ENCODE peak calls at places on chromosomes 5 and 9, in five cellular contexts. G is HL-60, J is transverse colon, O is GM12892, V is stomach. W is an unnamed sample.

GRCh38 chr9:133560311-133560710 is 25.8 kb downstream of the ADAMTSL2 start:
- DNase-seq in G (no peak), J (no peak), O (no peak), V (peak; percentile 76), W (no peak)

GRCh38 chr5:102792705-102793104 is 37.6 kb downstream of the PAM start:
- DNase-seq in G (no peak), J (no peak), O (no peak), V (no peak), W (no peak)

GRCh38 chr9:91164724-91165520 is 196.8 kb downstream of the AUH start:
- DNase-seq in G (peak; percentile 85), J (peak; percentile 87), O (no peak), V (peak; percentile 79), W (no peak)

GRCh38 chr5:128403350-128403749 is 134.7 kb downstream of the FBN2 start:
- DNase-seq in G (no peak), J (no peak), O (no peak), V (no peak), W (no peak)

GRCh38 chr9:94514722-94515121 is 40.2 kb upstream of the PCAT7 start:
- DNase-seq in G (no peak), J (no peak), O (no peak), V (no peak), W (no peak)

GRCh38 chr5:181191526-181192336 is 13.3 kb downstream of the TRIM7 start:
- DNase-seq in G (peak; percentile 95), J (peak; percentile 97), O (peak; percentile 89), V (peak; percentile 97), W (peak; percentile 100)

GRCh38 chr9:122383992-122384461 is 13.2 kb downstream of the PTGS1 start:
- DNase-seq in G (no peak), J (no peak), O (no peak), V (no peak), W (no peak)

GRCh38 chr9:137027369-137028012 is 546 bp downstream of the ABCA2 start:
- DNase-seq in G (no peak), J (no peak), O (no peak), V (no peak), W (no peak)

GRCh38 chr9:105173306-105173705 is 71.1 kb upstream of the SLC44A1 start:
- DNase-seq in G (no peak), J (no peak), O (no peak), V (no peak), W (no peak)

GRCh38 chr5:33011803-33012202 is 300.7 kb downstream of the NPR3 start:
- DNase-seq in G (no peak), J (no peak), O (no peak), V (no peak), W (no peak)

GRCh38 chr5:144703776-144704175 is 533.1 kb downstream of the KCTD16 start:
- DNase-seq in G (no peak), J (no peak), O (no peak), V (no peak), W (no peak)

GRCh38 chr9:761155-761792 is 80.2 kb upstream of the DMRT1 start:
- DNase-seq in G (no peak), J (no peak), O (no peak), V (no peak), W (no peak)

GRCh38 chr5:78157001-78157400 is 137.5 kb downstream of the AP3B1 start:
- DNase-seq in G (no peak), J (no peak), O (no peak), V (no peak), W (no peak)

GRCh38 chr5:174371600-174372094 is 326.1 kb downstream of the NSG2 start:
- DNase-seq in G (no peak), J (no peak), O (no peak), V (no peak), W (no peak)
- TF ChIP-seq POLR2AphosphoS5 in G (no peak), J (no peak), O (no peak), V (no peak), W (no peak)

GRCh38 chr5:59709346-59709821 is 184.1 kb downstream of the PDE4D start:
- DNase-seq in G (no peak), J (no peak), O (no peak), V (no peak), W (no peak)
- TF ChIP-seq POLR2AphosphoS5 in G (no peak), J (no peak), O (no peak), V (no peak), W (no peak)

GRCh38 chr5:162128117-162128516 is 60.5 kb downstream of the GABRG2 start:
- DNase-seq in G (no peak), J (no peak), O (no peak), V (no peak), W (no peak)
- TF ChIP-seq POLR2AphosphoS5 in G (no peak), J (no peak), O (no peak), V (no peak), W (no peak)

DNA sequence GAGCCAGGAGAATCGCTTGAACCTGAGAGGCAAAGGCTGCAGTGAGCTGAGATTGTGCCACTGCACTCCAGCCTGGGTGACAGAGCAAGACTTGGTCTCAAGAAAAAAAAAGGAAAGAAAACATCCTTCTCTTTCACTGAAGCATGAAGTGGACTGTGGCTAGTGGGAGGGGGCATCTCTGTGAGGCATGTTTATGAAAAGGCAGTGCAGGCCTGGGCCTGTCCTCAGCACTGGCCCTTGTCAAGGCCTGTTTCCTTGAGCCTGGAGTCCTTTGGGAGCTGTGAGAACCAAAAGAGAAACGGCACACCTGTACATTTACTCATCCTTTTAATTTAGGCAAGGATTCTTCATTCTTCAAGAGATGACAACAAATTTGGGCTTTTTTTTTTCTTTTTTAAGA is 18.3 kb upstream of the FUBP3 start:
- DNase-seq in G (no peak), J (no peak), O (no peak), V (no peak), W (no peak)
- TF ChIP-seq POLR2AphosphoS5 in G (no peak), J (no peak), O (no peak), V (no peak), W (no peak)

GRCh38 chr5:76475936-76476335 is 72.9 kb downstream of the IQGAP2 start:
- DNase-seq in G (no peak), J (peak; percentile 67), O (no peak), V (peak; percentile 69), W (no peak)
- TF ChIP-seq POLR2AphosphoS5 in G (no peak), J (peak; percentile 83), O (no peak), V (peak; percentile 81), W (no peak)

DNA sequence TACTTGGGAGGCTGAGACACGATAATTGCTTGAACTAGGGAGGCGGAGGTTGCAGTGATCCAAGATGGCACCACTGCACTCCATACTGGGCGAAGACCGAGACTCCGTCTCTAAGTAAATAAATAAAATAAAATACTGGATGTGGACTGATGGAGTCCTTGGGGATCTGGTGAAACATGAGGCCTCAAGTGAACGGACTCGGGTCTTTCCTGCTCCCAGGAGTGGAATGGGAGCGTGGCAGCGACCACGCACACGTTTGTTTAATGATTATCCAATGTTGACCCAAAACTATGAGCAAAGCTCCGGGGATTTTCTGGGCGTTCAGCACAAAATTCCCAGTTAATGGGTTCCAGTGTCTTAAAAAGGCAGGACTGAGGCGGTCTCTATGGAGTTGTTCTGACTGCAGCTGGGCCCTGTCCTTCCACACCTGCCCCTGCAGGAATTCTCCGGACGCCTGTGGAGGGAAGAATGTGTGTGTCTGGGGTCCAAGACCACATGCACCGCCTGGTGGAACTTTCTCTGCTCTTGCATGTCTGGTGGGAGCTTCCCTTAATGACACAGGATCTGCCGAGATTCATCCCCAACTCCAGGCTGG is 26.6 kb downstream of the NEK6 start:
- DNase-seq in G (no peak), J (no peak), O (no peak), V (no peak), W (no peak)
- TF ChIP-seq POLR2AphosphoS5 in G (no peak), J (no peak), O (no peak), V (no peak), W (no peak)

DNA sequence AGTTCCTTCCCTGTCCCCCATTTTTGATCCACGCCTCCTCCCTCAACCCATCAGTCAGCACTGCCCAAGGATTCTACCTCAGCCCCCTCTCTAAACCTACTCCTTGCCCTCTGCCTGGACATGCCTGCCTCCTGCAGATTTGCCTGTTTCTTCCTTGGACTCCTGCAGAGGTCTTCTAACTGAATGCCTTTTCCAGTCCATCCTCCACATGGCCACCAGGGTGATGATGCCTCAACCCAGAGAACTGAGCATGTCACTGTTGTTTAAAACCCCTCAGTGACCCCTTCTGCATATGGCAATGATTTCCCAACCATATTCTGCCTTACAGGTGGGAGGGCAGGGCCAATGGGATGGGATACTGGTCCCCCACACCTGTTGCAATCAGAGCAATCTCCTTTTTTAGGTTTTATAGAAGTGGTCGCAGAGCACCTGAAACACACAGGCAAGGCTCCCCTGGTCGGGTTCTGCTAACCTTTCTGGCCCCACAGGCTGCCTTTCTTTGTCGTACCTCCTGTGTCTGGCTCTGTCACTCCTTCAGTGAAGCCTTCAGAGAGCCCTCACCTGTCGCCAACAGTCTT is 9.3 kb downstream of the PHYKPL start:
- DNase-seq in G (no peak), J (no peak), O (no peak), V (no peak), W (no peak)
- TF ChIP-seq POLR2AphosphoS5 in G (peak; percentile 13), J (no peak), O (no peak), V (no peak), W (no peak)

DNA sequence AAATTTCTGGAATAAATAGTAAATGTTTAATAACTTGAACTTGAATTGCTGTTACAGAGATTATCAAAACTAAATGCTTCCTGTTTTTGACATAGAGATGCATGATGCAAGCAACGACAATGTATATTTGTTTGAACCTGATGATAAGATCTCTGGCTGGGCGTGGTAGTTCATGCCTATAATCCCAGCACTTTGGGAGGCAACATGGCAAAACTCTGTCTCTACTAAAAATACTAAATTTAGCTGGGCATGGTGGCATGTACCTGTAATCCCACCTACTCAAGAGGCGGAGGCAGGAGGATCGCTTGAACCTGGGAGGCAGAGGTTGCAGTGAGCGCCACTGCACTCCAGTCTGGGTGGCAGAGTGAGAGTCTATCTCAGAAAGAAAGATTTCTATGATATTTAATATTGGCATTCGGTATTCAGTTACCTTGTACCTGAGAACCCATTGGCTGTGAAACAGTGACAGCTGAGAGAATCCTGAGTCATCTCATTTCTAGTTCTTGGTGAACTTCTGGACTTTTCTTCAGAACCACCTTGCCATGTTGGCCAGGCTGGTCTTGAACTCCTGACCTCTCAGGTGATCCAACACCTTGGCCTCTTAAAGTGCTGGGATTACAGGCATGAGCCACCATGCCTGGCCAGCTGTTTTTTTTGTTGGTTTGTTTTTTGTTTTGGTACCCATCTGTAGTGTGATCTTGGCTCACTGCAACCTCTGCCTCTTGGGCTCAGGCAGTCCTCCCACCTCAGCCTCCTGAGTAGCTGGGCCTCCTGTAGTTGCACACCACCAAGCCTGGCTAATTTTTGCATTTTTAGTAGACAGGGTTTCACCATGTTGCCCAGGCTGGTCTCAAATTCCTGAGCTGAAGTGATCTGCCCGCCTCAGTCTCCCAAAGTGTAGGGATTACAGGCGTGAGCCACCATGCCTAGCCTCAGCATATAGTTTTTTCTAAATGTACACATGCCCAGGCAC is 10.0 kb upstream of the FGF18 start:
- DNase-seq in G (no peak), J (no peak), O (no peak), V (no peak), W (no peak)
- TF ChIP-seq POLR2AphosphoS5 in G (peak; percentile 40), J (no peak), O (peak; percentile 76), V (no peak), W (no peak)

W was measured in esophagus muscularis mucosa.